ENCODE peak calls at places on chromosomes 16 and 17, in seven cellular contexts. E is NCI-H187 treated with DMSO at 0.1 percent for 48 hours, V is HFFc6, S is skeletal muscle cell, J is fibroblast of the aortic adventitia, A is DND-41, O is Karpas-422. D is an unnamed sample.

GRCh38 chr17:77451271-77451893 is 310.6 kb downstream of the SEC14L1 start:
- DNase-seq in J (peak), S (no peak), O (peak), A (peak), V (no peak), E (no peak), D (peak)

GRCh38 chr16:53282975-53283946 is 151.0 kb upstream of the RBL2 start:
- DNase-seq in V (peak), E (no peak), A (no peak), J (peak), S (no peak), O (peak), D (peak)

GRCh38 chr17:6178959-6179358 is 108.8 kb downstream of the WSCD1 start:
- DNase-seq in S (no peak), A (no peak), O (no peak), V (no peak), J (no peak), E (no peak), D (no peak)

GRCh38 chr17:48002920-48003685 is 32.2 kb downstream of the CDK5RAP3 start:
- DNase-seq in A (no peak), J (no peak), V (no peak), E (no peak), S (no peak), O (no peak), D (no peak)

GRCh38 chr16:56580391-56581048 is 8.8 kb upstream of the MT3 start:
- DNase-seq in S (no peak), E (no peak), O (no peak), A (no peak), J (no peak), V (no peak), D (no peak)

GRCh38 chr17:49471089-49471683 is 23.9 kb upstream of the NGFR start:
- DNase-seq in O (no peak), S (no peak), A (no peak), J (peak), E (no peak), V (no peak), D (no peak)

GRCh38 chr17:60065136-60065535 is 13.6 kb downstream of the HEATR6 start:
- DNase-seq in J (no peak), E (no peak), S (no peak), V (peak), A (no peak), O (no peak), D (peak)

GRCh38 chr17:71440513-71440912 is 680.3 kb upstream of the SOX9 start:
- DNase-seq in A (no peak), E (no peak), O (no peak), V (no peak), J (no peak), S (no peak), D (no peak)

GRCh38 chr16:58459344-58460218 is 40.4 kb upstream of the NDRG4 start:
- DNase-seq in V (peak), E (no peak), J (peak), S (no peak), O (no peak), A (no peak), D (peak)

GRCh38 chr17:50661795-50662391 is 27.2 kb downstream of the ABCC3 start:
- DNase-seq in J (peak), O (no peak), E (no peak), S (peak), A (peak), V (peak), D (peak)

GRCh38 chr17:55731586-55732250 is 9.1 kb upstream of the TMEM100 start:
- DNase-seq in O (no peak), A (no peak), J (peak), E (no peak), V (no peak), S (peak), D (no peak)

GRCh38 chr17:57724038-57724728 is 20.9 kb downstream of the CCDC182 start:
- DNase-seq in J (no peak), S (no peak), O (peak), V (no peak), E (no peak), A (no peak), D (peak)

GRCh38 chr17:47703191-47703591 is 9.2 kb downstream of the TBKBP1 start:
- DNase-seq in A (no peak), E (no peak), S (no peak), J (no peak), V (no peak), O (no peak), D (no peak)

GRCh38 chr17:45332989-45333701 is 16.3 kb upstream of the MAP3K14 start:
- DNase-seq in J (peak), V (no peak), E (no peak), A (no peak), O (no peak), S (no peak), D (peak)

GRCh38 chr16:69741519-69741918 is 13.2 kb downstream of the NOB1 start:
- DNase-seq in V (peak), S (no peak), J (peak), E (no peak), O (no peak), A (no peak), D (no peak)

GRCh38 chr16:54627616-54628015 is 303.0 kb upstream of the IRX5 start:
- DNase-seq in S (no peak), E (no peak), A (no peak), J (peak), O (no peak), V (no peak), D (no peak)

GRCh38 chr16:83915491-83915890 is 16.6 kb downstream of the MLYCD start:
- DNase-seq in E (no peak), O (no peak), S (no peak), V (no peak), J (no peak), A (no peak), D (no peak)

D was measured in astrocyte.